ENCODE peak calls at places on chromosomes 1 and 21, in four cellular contexts. J is endothelial cell of umbilical vein, X is Karpas-422, C is H9. W is an unnamed sample. For H3K4me1, the result is how much of the 10 kb centered on the place peaks cover.

GRCh38 chr1:154707901-154708514 is 100.0 kb upstream of the ADAR start:
- DNase-seq in J (no peak), X (no peak), C (no peak), W (no peak)

GRCh38 chr1:181033128-181033798 is 520 bp upstream of the MR1 start:
- DNase-seq in J (no peak), X (peak), C (no peak), W (peak)

GRCh38 chr1:209720826-209721225 is 16.2 kb downstream of the HSD11B1 start:
- DNase-seq in J (no peak), X (no peak), C (no peak), W (no peak)

GRCh38 chr1:200749090-200749489 is 10.4 kb downstream of the CAMSAP2 start:
- DNase-seq in J (no peak), X (no peak), C (no peak), W (no peak)

GRCh38 chr1:19606817-19607706 is 37.0 kb upstream of the NBL1 start:
- DNase-seq in J (peak), X (no peak), C (no peak), W (no peak)

GRCh38 chr1:183548136-183548535 is 42.1 kb downstream of the NCF2 start:
- DNase-seq in J (no peak), X (peak), C (no peak), W (no peak)

GRCh38 chr1:119188926-119189325 is 48.5 kb upstream of the WARS2 start:
- DNase-seq in J (no peak), X (no peak), C (no peak), W (no peak)

GRCh38 chr21:38839683-38840286 is 34.1 kb downstream of the ETS2 start:
- DNase-seq in J (peak), X (no peak), C (no peak), W (peak)

GRCh38 chr1:117651616-117652015 is 45.8 kb downstream of the TENT5C start:
- DNase-seq in J (no peak), X (no peak), C (no peak), W (no peak)

GRCh38 chr1:241551759-241552638 is 19.8 kb downstream of the KMO start:
- DNase-seq in J (no peak), X (peak), C (no peak), W (no peak)

GRCh38 chr1:14952626-14953314 is 200.8 kb upstream of the TMEM51 start:
- DNase-seq in J (peak), X (no peak), C (no peak), W (no peak)
- H3K4me1 ChIP-seq in J (under half), X (under half), C (under half), W (under half)

GRCh38 chr1:12184008-12184681 is 17.4 kb downstream of the TNFRSF1B start:
- DNase-seq in J (peak), X (no peak), C (no peak), W (peak)
- H3K9ac ChIP-seq in J (peak), X (no peak), C (no peak), W (peak)

DNA sequence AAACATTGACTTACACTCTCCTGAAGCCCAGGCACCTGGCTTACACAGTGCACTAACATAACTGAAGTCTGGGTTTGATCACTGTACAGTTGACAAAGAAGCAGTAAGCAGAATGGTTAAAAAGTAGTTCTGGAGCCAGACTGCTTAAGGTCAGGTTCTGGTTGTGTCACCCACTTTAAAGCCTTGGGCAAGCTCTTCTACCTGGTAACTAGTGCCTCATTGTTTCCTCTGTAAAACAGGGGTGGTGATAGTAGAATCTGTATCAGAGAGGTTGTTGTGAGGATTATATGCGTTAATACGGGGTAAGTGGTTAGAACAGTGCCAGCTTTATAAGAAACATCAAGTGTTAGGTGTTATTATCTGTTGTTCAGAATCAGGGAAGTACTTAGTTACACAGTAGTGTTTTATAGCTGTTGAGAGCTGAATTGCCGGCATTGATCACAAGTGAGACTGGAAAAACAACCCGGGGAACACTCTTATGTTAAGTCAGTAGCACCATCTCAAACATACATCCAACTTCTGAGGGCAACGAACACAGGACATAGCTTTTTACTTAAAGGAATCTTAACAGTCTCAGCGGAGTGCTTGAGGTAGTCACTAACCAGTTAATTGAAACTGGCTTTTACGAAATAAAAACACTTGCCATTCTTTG is 3.7 kb downstream of the BACH1 start:
- DNase-seq in J (no peak), X (no peak), C (no peak), W (no peak)
- H3K4me1 ChIP-seq in J (under half), X (half or more), C (under half), W (under half)

GRCh38 chr1:161706483-161707347 is at the start of gene FCRLA:
- DNase-seq in J (no peak), X (peak), C (no peak), W (no peak)
- H3K9ac ChIP-seq in J (no peak), X (peak), C (no peak), W (no peak)